ENCODE peak calls at places on chromosomes 4 and X, in five cellular contexts. P is ovary, X is heart left ventricle, H is Peyer's patch, C is A549. B is an unnamed sample.

GRCh38 chr4:26050212-26050643 is 136.2 kb downstream of the SMIM20 start:
- DNase-seq in P (no peak), X (peak), H (no peak), C (no peak), B (no peak)

GRCh38 chrX:134737061-134737460 is 78.8 kb upstream of the PLAC1 start:
- DNase-seq in P (no peak), X (no peak), H (no peak), C (no peak), B (no peak)

GRCh38 chr4:170007113-170007512 is 19.1 kb downstream of the MFAP3L start:
- DNase-seq in P (no peak), X (no peak), H (no peak), C (no peak), B (no peak)

GRCh38 chrX:20418379-20418778 is 151.7 kb upstream of the RPS6KA3 start:
- DNase-seq in P (no peak), X (no peak), H (peak), C (no peak), B (no peak)

GRCh38 chr4:67014592-67014991 is 530.7 kb downstream of the CENPC start:
- DNase-seq in P (no peak), X (no peak), H (no peak), C (peak), B (no peak)

GRCh38 chr4:148245015-148245414 is 197.2 kb downstream of the NR3C2 start:
- DNase-seq in P (no peak), X (no peak), H (no peak), C (no peak), B (no peak)

GRCh38 chrX:14883826-14884225 is 10.6 kb downstream of the MOSPD2 start:
- DNase-seq in P (no peak), X (no peak), H (no peak), C (no peak), B (no peak)

GRCh38 chr4:187075514-187075913 is 351.9 kb upstream of the FAT1 start:
- DNase-seq in P (no peak), X (no peak), H (no peak), C (no peak), B (no peak)

GRCh38 chrX:9475984-9476383 is 11.1 kb downstream of the TBL1X start:
- DNase-seq in P (no peak), X (no peak), H (no peak), C (no peak), B (no peak)

GRCh38 chr4:183399616-183400015 is 44.8 kb upstream of the CDKN2AIP start:
- DNase-seq in P (no peak), X (no peak), H (no peak), C (no peak), B (no peak)

GRCh38 chrX:150771116-150771515 is 77.9 kb downstream of the MTMR1 start:
- DNase-seq in P (no peak), X (no peak), H (no peak), C (no peak), B (no peak)

GRCh38 chr4:12270546-12270945 is 841.9 kb upstream of the HS3ST1 start:
- DNase-seq in P (no peak), X (no peak), H (no peak), C (no peak), B (no peak)

GRCh38 chr4:184268574-184269160 is 51.0 kb upstream of the ENPP6 start:
- DNase-seq in P (no peak), X (no peak), H (no peak), C (peak), B (no peak)

GRCh38 chr4:34279011-34279410 is 1965.3 kb downstream of the ARAP2 start:
- DNase-seq in P (no peak), X (no peak), H (no peak), C (no peak), B (no peak)

GRCh38 chrX:18973527-18974192 is 10.3 kb downstream of the PHKA2 start:
- DNase-seq in P (no peak), X (no peak), H (no peak), C (no peak), B (no peak)

GRCh38 chr4:108885211-108885610 is 122.4 kb upstream of the ETNPPL start:
- DNase-seq in P (no peak), X (no peak), H (no peak), C (no peak), B (no peak)

GRCh38 chrX:68915778-68916177 is 87.0 kb downstream of the EFNB1 start:
- DNase-seq in P (no peak), X (no peak), H (no peak), C (no peak), B (no peak)

GRCh38 chrX:71640002-71640401 is 21.7 kb upstream of the CXCR3 start:
- DNase-seq in P (no peak), X (no peak), H (no peak), C (no peak), B (no peak)

GRCh38 chr4:115514675-115515074 is 401.3 kb upstream of the NDST4 start:
- DNase-seq in P (no peak), X (no peak), H (no peak), C (no peak), B (no peak)

GRCh38 chrX:103253608-103254007 is 1.3 kb downstream of the TCEAL8 start:
- DNase-seq in P (no peak), X (no peak), H (no peak), C (no peak), B (no peak)

GRCh38 chr4:173477016-173477415 is 53.0 kb downstream of the HAND2 start:
- DNase-seq in P (no peak), X (no peak), H (no peak), C (no peak), B (no peak)

GRCh38 chrX:43140546-43140945 is 362.6 kb upstream of the PPP1R2C start:
- DNase-seq in P (no peak), X (no peak), H (no peak), C (no peak), B (no peak)

GRCh38 chr4:14681330-14681729 is 321.0 kb upstream of the CPEB2 start:
- DNase-seq in P (no peak), X (no peak), H (no peak), C (no peak), B (no peak)

GRCh38 chr4:109302366-109303140 is at the start of gene COL25A1:
- DNase-seq in P (peak), X (peak), H (no peak), C (peak), B (peak)

GRCh38 chr4:110610940-110611785 is 11.7 kb downstream of the PITX2 start:
- DNase-seq in P (no peak), X (no peak), H (no peak), C (peak), B (no peak)

GRCh38 chr4:8255698-8256441 is 13.7 kb upstream of the HTRA3 start:
- DNase-seq in P (no peak), X (no peak), H (no peak), C (peak), B (peak)

GRCh38 chrX:75155454-75155829 is 641 bp downstream of the ABCB7 start:
- DNase-seq in P (no peak), X (no peak), H (no peak), C (peak), B (no peak)

GRCh38 chr4:110823251-110823650 is 200.4 kb upstream of the PITX2 start:
- DNase-seq in P (no peak), X (no peak), H (no peak), C (no peak), B (no peak)

GRCh38 chr4:17336524-17336941 is 175.4 kb downstream of the QDPR start:
- DNase-seq in P (peak), X (no peak), H (peak), C (no peak), B (no peak)

GRCh38 chrX:105460366-105460765 is 239.9 kb upstream of the TEX13A start:
- DNase-seq in P (no peak), X (no peak), H (no peak), C (no peak), B (no peak)

GRCh38 chr4:156595041-156595440 is 376.6 kb downstream of the PDGFC start:
- DNase-seq in P (no peak), X (no peak), H (no peak), C (no peak), B (no peak)

GRCh38 chr4:108370291-108370690 is 201.6 kb upstream of the LEF1 start:
- DNase-seq in P (no peak), X (no peak), H (no peak), C (no peak), B (no peak)

GRCh38 chr4:971670-972500 is 1.5 kb downstream of the DGKQ start:
- DNase-seq in P (no peak), X (no peak), H (no peak), C (no peak), B (no peak)

GRCh38 chrX:57211906-57212305 is 74.6 kb upstream of the FAAH2 start:
- DNase-seq in P (no peak), X (no peak), H (no peak), C (no peak), B (no peak)

GRCh38 chr4:88230953-88231835 is 53.2 kb downstream of the PPM1K start:
- DNase-seq in P (no peak), X (no peak), H (no peak), C (no peak), B (no peak)
- H3K4me3 ChIP-seq in P (peak), X (peak), H (peak), C (no peak), B (peak)

GRCh38 chr4:83455300-83456183 is at the start of the genes HELQ and MRPS18C:
- DNase-seq in P (peak), X (peak), H (peak), C (peak), B (peak)
- TF ChIP-seq POLR2A in P (peak), X (no peak), H (no peak), C (peak), B (peak)

DNA sequence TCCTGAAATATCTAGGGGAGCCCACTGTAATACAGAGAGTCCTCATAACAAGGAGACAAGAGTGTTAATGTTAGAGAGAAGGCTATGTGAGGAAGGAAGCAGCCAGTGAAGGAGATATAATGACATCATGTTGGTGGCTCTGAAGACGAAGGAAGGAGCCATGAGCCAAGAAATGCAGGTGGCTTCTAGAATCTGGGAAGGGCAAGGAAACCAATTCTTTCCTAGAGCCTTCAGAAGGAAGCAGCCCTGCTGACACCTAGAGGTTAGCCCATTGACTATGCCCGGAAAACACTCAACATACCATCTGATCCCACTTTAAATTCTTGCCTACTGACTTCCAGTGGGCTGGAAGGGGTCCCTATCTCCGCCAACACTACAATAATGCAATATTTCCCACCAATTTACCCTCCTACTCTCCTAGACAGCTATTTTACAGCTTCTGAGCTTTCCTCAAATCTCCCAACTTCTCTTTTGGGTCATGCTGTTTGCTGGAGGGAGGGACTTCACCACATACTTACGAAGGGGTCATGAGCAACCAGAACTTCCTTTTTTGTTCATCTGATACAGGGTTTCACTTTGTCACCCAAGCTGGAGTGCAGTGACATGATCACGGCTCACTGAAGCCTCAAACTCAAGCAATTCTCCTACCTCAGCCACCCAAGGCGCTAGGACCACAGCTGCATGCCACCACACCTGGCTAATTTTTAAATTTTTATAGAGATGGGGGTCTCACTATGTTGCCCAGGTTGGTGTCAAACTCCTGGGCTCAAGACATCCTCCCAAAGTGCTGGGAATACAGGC is 25.2 kb upstream of the G3BP2 start:
- DNase-seq in P (no peak), X (no peak), H (peak), C (no peak), B (no peak)
- H3K4me3 ChIP-seq in P (no peak), X (no peak), H (no peak), C (no peak), B (no peak)

GRCh38 chrX:52995135-52995973 is 37.0 kb upstream of the FAM156A start:
- DNase-seq in P (peak), X (peak), H (peak), C (peak), B (peak)
- TF ChIP-seq POLR2A in P (peak), X (no peak), H (peak), C (peak), B (no peak)

DNA sequence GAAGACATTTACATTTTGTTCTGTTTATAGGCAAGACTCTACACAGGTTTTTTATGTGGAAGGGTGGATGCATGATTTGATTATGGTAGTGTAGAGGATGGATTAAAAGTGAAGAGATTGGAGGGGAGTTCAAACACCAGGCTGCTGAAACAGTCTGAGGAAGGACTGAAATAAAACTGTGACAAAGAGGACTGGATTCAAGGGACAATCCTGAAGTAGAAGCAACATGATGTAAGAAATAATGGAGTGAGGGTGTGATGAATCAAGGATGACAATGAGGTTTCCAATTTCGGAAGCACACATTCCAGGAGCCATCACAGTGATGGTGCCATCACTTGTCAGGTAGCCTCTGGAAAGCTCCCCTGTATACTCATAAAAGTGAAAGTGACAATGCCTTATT is 103.5 kb downstream of the SYNPO2 start:
- DNase-seq in P (no peak), X (no peak), H (no peak), C (no peak), B (no peak)
- H3K4me3 ChIP-seq in P (no peak), X (no peak), H (no peak), C (no peak), B (no peak)

GRCh38 chrX:111376486-111376885 is 35.5 kb downstream of the DCX start:
- DNase-seq in P (no peak), X (no peak), H (no peak), C (no peak), B (no peak)

GRCh38 chrX:111387470-111387869 is 24.5 kb downstream of the DCX start:
- DNase-seq in P (no peak), X (no peak), H (no peak), C (no peak), B (no peak)

GRCh38 chrX:111386884-111387283 is 25.1 kb downstream of the DCX start:
- DNase-seq in P (no peak), X (no peak), H (no peak), C (no peak), B (no peak)

GRCh38 chrX:111376897-111377601 is 34.9 kb downstream of the DCX start:
- DNase-seq in P (no peak), X (no peak), H (no peak), C (no peak), B (no peak)

GRCh38 chrX:111382277-111382676 is 29.7 kb downstream of the DCX start:
- DNase-seq in P (no peak), X (no peak), H (no peak), C (no peak), B (no peak)
- TF ChIP-seq POLR2A in P (no peak), X (no peak), H (no peak), C (no peak), B (no peak)

DNA sequence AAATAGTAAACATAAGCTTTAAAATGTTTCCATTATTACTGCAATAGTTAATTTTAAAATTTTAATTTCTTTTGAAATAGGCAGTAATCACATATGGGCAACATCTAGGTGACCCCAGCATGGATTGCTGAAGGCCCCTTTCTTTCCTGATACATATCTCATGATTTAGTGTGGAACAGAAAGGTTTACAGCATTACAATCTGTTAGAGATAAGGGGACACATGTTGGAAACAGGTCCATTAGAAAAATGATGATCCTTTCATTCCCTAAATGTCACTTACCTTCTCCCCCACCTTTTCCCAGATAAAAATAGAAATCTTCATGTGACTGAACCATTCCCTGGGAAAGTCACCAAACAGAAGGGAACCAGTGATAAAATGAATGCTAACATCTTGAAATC is 90.4 kb downstream of the RASL11B start:
- DNase-seq in P (no peak), X (no peak), H (no peak), C (no peak), B (no peak)
- H3K4me3 ChIP-seq in P (no peak), X (no peak), H (no peak), C (no peak), B (no peak)

GRCh38 chrX:154430504-154430903 is 2.0 kb downstream of the ATP6AP1 start:
- DNase-seq in P (no peak), X (no peak), H (no peak), C (no peak), B (no peak)

GRCh38 chrX:154430916-154431315 is 2.4 kb downstream of the ATP6AP1 start:
- DNase-seq in P (no peak), X (peak), H (no peak), C (no peak), B (peak)

GRCh38 chrX:154426916-154427792 is 1.3 kb upstream of the ATP6AP1 start:
- DNase-seq in P (no peak), X (no peak), H (no peak), C (no peak), B (no peak)

GRCh38 chrX:154429708-154430107 is 1.2 kb downstream of the ATP6AP1 start:
- DNase-seq in P (no peak), X (no peak), H (no peak), C (no peak), B (no peak)

DNA sequence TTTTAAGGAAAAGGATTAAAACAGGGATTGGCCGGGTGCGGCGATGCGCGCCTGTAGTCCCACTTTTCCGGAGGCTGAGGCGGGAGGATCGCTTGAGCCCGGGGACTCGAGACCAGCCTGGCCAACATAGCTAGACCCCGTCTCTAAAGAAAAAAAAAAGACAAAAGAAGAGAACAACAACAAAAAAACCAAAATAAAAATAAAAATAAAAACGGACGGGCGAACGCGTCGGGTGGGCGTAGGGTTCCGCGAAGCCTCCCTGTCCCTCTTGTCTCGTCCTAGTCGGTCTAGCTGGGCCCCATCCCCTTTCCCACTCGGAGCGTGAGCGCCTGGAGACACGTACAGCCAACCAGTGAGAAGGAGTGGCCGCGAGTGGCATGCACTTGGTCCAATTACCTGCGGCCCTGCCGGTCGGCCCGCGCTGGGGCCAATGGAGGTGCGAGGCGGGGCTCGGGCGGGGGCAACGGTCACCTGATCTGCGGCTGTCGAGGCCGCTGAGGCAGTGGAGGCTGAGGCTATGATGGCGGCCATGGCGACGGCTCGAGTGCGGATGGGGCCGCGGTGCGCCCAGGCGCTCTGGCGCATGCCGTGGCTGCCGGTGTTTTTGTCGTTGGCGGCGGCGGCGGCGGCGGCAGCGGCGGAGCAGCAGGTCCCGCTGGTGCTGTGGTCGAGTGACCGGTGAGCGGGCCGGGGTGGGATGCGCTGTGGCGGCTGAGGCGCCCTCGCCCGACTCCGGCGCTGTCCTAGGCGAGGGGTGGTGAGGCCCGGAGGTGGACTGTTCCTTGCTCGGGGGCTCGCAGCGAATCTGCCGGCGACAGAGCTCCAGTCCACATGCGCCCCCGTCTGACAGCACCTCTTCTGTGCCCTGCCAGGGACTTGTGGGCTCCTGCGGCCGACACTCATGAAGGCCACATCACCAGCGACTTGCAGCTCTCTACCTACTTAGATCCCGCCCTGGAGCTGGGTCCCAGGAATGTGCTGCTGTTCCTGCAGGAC is at the start of gene ATP6AP1:
- DNase-seq in P (peak), X (peak), H (peak), C (peak), B (peak)
- TF ChIP-seq POLR2A in P (peak), X (no peak), H (peak), C (peak), B (peak)

DNA sequence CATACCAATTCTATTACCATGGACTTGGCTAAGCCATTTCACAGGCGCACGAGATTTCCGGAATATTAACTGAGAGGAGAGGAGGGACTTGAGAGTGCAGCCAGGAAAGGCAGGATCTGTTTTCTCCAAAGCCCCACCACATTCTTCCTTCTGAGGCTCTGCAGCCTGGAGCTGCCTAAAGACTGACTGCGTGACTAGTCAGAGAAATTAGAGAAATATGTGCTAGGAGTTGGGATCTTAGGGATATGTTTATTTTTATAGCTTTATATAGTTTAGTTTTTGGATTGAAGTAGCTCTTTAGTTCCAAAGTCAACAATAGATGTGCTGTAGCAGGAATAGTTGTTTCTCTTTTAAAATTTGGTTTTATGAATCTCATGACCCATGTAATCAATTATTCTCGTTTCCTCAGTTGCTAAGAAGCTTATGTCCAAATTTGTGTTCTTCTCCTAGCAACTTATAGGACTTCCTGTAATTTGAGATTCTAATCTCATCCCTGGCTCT is 300.1 kb upstream of the DDX53 start:
- DNase-seq in P (no peak), X (no peak), H (no peak), C (no peak), B (peak)
- H3K4me3 ChIP-seq in P (no peak), X (no peak), H (no peak), C (no peak), B (no peak)

B was measured in prostate gland.